ENCODE peak calls at places on chromosomes 2 and 18, in six cellular contexts. E is AG10803, H is thoracic aorta, T is hepatocyte, W is prostate gland, Q is AG09309. M is an unnamed sample.

GRCh38 chr2:128949360-128949759 is 630.7 kb upstream of the HS6ST1 start:
- DNase-seq in E (no peak), H (no peak), T (no peak), W (no peak), Q (no peak), M (no peak)

GRCh38 chr18:79059456-79059855 is 9.7 kb upstream of the ATP9B start:
- DNase-seq in E (no peak), H (no peak), T (no peak), W (no peak), Q (no peak), M (no peak)

GRCh38 chr2:100197643-100198153 is 55.3 kb upstream of the AFF3 start:
- DNase-seq in E (peak), H (no peak), T (peak), W (peak), Q (no peak), M (no peak)

GRCh38 chr2:71744781-71745180 is 291.4 kb downstream of the DYSF start:
- DNase-seq in E (no peak), H (no peak), T (no peak), W (no peak), Q (no peak), M (no peak)

GRCh38 chr2:54936766-54937165 is 113.5 kb downstream of the RTN4 start:
- DNase-seq in E (no peak), H (no peak), T (no peak), W (no peak), Q (no peak), M (no peak)

GRCh38 chr18:76584414-76585310 is 89.6 kb upstream of the ZNF516 start:
- DNase-seq in E (no peak), H (no peak), T (no peak), W (no peak), Q (no peak), M (no peak)

GRCh38 chr18:9787716-9788115 is 79.6 kb downstream of the RAB31 start:
- DNase-seq in E (peak), H (no peak), T (no peak), W (no peak), Q (no peak), M (no peak)

GRCh38 chr18:79598046-79598884 is 81.3 kb upstream of the CTDP1 start:
- DNase-seq in E (no peak), H (no peak), T (no peak), W (no peak), Q (no peak), M (no peak)

GRCh38 chr2:28274911-28275685 is 117.6 kb upstream of the FOSL2 start:
- DNase-seq in E (peak), H (no peak), T (peak), W (no peak), Q (peak), M (no peak)

GRCh38 chr18:79379931-79380815 is 15.6 kb upstream of the NFATC1 start:
- DNase-seq in E (no peak), H (no peak), T (no peak), W (no peak), Q (no peak), M (no peak)

GRCh38 chr2:33478968-33479691 is 2.7 kb downstream of the RASGRP3 start:
- DNase-seq in E (no peak), H (no peak), T (no peak), W (no peak), Q (no peak), M (no peak)

GRCh38 chr2:108220942-108221541 is 18.7 kb upstream of the SULT1C3 start:
- DNase-seq in E (no peak), H (no peak), T (no peak), W (peak), Q (no peak), M (no peak)

GRCh38 chr18:36066001-36066400 is 1.4 kb downstream of the RPRD1A start:
- DNase-seq in E (peak), H (no peak), T (no peak), W (no peak), Q (peak), M (peak)

GRCh38 chr2:25587361-25587760 is 86.0 kb downstream of the DTNB start:
- DNase-seq in E (peak), H (no peak), T (no peak), W (no peak), Q (no peak), M (no peak)

GRCh38 chr2:11325961-11326691 is 18.3 kb downstream of the ROCK2 start:
- DNase-seq in E (no peak), H (no peak), T (no peak), W (no peak), Q (no peak), M (no peak)

GRCh38 chr18:76562286-76562840 is 67.3 kb upstream of the ZNF516 start:
- DNase-seq in E (no peak), H (no peak), T (no peak), W (no peak), Q (no peak), M (no peak)

GRCh38 chr2:218867900-218868299 is 8.3 kb downstream of the WNT6 start:
- DNase-seq in E (no peak), H (no peak), T (peak), W (no peak), Q (no peak), M (no peak)

GRCh38 chr2:125942585-125943424 is 713.2 kb upstream of the GYPC start:
- DNase-seq in E (no peak), H (no peak), T (no peak), W (no peak), Q (no peak), M (no peak)

GRCh38 chr18:23573948-23574431 is 12.3 kb downstream of the NPC1 start:
- DNase-seq in E (peak), H (no peak), T (peak), W (no peak), Q (no peak), M (no peak)

GRCh38 chr18:35215026-35215425 is 25.8 kb upstream of the ZNF397 start:
- DNase-seq in E (no peak), H (no peak), T (no peak), W (no peak), Q (no peak), M (no peak)

GRCh38 chr18:2846638-2847340 is at the start of gene EMILIN2:
- DNase-seq in E (peak), H (peak), T (peak), W (peak), Q (no peak), M (no peak)

GRCh38 chr2:217993817-217994459 is 8.9 kb downstream of the TNS1 start:
- DNase-seq in E (no peak), H (no peak), T (peak), W (no peak), Q (no peak), M (no peak)

GRCh38 chr2:69946351-69947077 is 14.9 kb downstream of the ASPRV1 start:
- DNase-seq in E (peak), H (no peak), T (no peak), W (no peak), Q (no peak), M (no peak)

GRCh38 chr2:233491326-233491725 is 75.3 kb downstream of the USP40 start:
- DNase-seq in E (no peak), H (no peak), T (no peak), W (no peak), Q (no peak), M (no peak)

GRCh38 chr2:65331361-65331760 is 101.0 kb downstream of the SPRED2 start:
- DNase-seq in E (no peak), H (no peak), T (no peak), W (no peak), Q (no peak), M (no peak)

GRCh38 chr18:30440351-30440750 is 602.2 kb downstream of the DSC3 start:
- DNase-seq in E (no peak), H (no peak), T (no peak), W (no peak), Q (no peak), M (no peak)

GRCh38 chr2:132929786-132930185 is 259.8 kb upstream of the LYPD1 start:
- DNase-seq in E (no peak), H (no peak), T (peak), W (no peak), Q (no peak), M (no peak)

GRCh38 chr2:96409543-96410184 is 74.1 kb downstream of the NCAPH start:
- DNase-seq in E (no peak), H (no peak), T (no peak), W (peak), Q (no peak), M (no peak)

GRCh38 chr2:168912466-168913170 is 11.5 kb downstream of the G6PC2 start:
- DNase-seq in E (peak), H (no peak), T (peak), W (no peak), Q (no peak), M (no peak)

GRCh38 chr2:136114392-136114791 is 3.6 kb downstream of the CXCR4 start:
- DNase-seq in E (no peak), H (no peak), T (peak), W (no peak), Q (no peak), M (no peak)

GRCh38 chr2:129400825-129401224 is 578.6 kb upstream of the RAB6C start:
- DNase-seq in E (no peak), H (no peak), T (no peak), W (no peak), Q (no peak), M (no peak)

GRCh38 chr18:41197967-41198366 is 757.1 kb upstream of the PIK3C3 start:
- DNase-seq in E (no peak), H (no peak), T (no peak), W (no peak), Q (no peak), M (no peak)

GRCh38 chr18:68436485-68436884 is 278.4 kb downstream of the TMX3 start:
- DNase-seq in E (peak), H (no peak), T (no peak), W (no peak), Q (no peak), M (no peak)

GRCh38 chr2:146370821-146371220 is 1474.0 kb upstream of the ACVR2A start:
- DNase-seq in E (peak), H (no peak), T (no peak), W (no peak), Q (peak), M (no peak)

GRCh38 chr2:36695746-36696415 is 626 bp upstream of the VIT start:
- DNase-seq in E (peak), H (no peak), T (no peak), W (no peak), Q (no peak), M (peak)
- H3K4me3 ChIP-seq in E (peak), H (no peak), T (no peak), W (no peak), Q (no peak), M (no peak)

DNA sequence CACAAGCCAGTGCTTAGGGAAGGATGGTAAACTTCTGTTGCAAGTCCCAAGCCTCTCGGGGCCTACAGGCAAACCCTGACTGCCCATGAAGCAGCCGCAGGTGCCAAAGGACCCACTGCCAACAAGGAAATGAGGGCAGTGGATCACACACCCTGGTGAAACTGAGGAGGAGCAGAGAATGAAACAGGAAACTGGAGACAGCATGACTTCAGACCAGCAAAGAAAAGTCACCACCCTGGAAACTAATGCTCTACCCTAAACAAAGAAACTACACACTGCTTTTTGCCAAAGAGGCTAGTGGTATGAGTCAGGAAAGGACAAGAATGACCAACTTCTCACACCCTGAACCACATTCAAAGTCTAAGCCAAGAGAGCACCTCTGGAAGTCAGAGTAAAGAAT is 97.2 kb downstream of the MYO5B start:
- DNase-seq in E (no peak), H (no peak), T (no peak), W (peak), Q (no peak), M (peak)
- TF ChIP-seq CTCF in E (no peak), H (no peak), T (no peak), W (no peak), Q (no peak), M (no peak)

GRCh38 chr2:23478087-23478932 is 93.3 kb downstream of the KLHL29 start:
- DNase-seq in E (no peak), H (no peak), T (no peak), W (no peak), Q (no peak), M (peak)

GRCh38 chr2:23475473-23475872 is 90.5 kb downstream of the KLHL29 start:
- DNase-seq in E (no peak), H (no peak), T (no peak), W (no peak), Q (no peak), M (no peak)

GRCh38 chr2:23476786-23477185 is 91.8 kb downstream of the KLHL29 start:
- DNase-seq in E (no peak), H (no peak), T (no peak), W (no peak), Q (no peak), M (no peak)

GRCh38 chr2:23477392-23477791 is 92.4 kb downstream of the KLHL29 start:
- DNase-seq in E (no peak), H (no peak), T (no peak), W (no peak), Q (no peak), M (no peak)

DNA sequence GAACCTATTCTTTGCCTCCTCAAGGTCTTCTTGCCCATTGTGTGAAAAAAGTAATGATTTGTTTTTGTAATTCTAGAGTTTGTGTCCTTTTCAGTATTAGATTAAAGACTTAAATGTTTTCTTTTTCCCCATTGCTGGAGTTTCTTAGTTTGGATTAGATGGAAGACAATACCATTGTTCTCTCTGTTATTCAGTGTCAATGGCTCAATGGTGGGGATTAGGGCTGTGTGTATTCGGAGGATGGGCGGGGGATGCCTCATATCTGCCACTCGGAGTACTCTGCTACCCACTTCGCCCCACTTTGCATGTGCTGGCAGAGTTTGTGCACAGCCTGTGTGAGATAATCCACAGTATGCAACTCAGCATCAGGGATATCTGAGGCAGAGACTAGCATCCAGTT is 90.1 kb downstream of the KLHL29 start:
- DNase-seq in E (no peak), H (no peak), T (no peak), W (no peak), Q (no peak), M (no peak)
- H3K4me3 ChIP-seq in E (no peak), H (no peak), T (no peak), W (no peak), Q (no peak), M (no peak)

GRCh38 chr2:118557016-118557415 is 290.4 kb downstream of the EN1 start:
- DNase-seq in E (no peak), H (no peak), T (no peak), W (no peak), Q (no peak), M (no peak)

GRCh38 chr2:118557791-118558190 is 289.7 kb downstream of the EN1 start:
- DNase-seq in E (no peak), H (no peak), T (no peak), W (no peak), Q (no peak), M (no peak)

DNA sequence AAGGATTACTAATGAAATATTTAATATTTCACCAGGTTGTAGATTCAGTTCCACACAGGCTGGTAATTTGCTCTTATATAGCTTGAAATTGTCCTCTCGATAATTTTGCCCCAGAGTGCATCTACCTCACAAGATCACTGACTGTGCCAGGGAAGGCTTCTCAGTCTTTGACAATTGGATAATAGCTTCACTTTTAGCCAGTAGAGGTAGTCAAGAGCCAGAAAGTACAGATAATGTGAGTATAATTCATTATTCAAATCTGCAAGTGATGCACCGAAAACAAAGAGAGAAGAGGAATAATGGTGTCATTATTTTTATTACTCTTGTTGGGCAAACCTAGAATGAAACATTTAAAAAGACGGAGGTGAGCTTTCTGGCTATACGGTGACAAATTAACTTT is 292.8 kb downstream of the EN1 start:
- DNase-seq in E (peak), H (no peak), T (no peak), W (no peak), Q (no peak), M (no peak)
- TF ChIP-seq CTCF in E (peak), H (no peak), T (peak), W (no peak), Q (peak), M (no peak)

DNA sequence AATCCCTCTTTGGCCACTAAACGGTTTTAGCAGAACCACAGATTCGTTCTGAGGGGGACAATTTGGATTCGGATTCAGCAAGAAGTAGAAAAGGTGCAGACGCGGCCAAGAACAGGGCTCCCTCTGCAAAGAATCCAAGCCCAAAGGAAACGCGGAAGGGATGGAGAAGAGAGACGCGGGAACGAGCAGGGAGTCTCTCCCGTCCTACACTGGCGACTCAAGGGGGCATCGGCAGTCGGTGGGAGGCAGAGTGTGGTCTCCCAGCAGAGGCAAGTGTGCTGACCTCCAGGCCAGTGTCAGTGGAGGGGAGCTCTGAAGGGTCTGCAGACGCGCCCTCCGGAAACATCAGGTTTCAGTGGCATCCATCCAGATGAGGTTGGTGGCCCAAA is 1.1 kb downstream of the TMEM163 start:
- DNase-seq in E (no peak), H (no peak), T (no peak), W (no peak), Q (no peak), M (no peak)
- H3K4me3 ChIP-seq in E (no peak), H (peak), T (no peak), W (no peak), Q (no peak), M (no peak)

DNA sequence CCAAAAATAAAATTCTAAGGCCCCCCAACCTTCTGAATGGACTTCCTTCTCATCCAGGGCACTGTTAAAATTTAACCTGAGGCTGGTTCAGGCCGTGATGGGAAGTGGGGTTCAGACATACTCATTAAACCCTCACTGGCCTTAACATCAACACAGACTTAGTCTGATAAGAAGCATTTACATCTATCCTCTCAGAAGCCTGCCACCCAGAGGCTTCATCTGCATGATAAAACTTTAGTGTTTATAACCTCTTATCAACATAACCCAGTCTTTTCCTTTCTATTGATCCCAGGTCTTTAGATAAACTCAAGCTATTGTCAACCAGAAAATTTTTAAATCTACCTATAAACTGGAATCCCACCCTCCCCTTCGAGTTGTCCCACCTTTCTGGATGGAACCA is 22.4 kb downstream of the ITSN2 start:
- DNase-seq in E (no peak), H (no peak), T (peak), W (no peak), Q (no peak), M (no peak)
- TF ChIP-seq CTCF in E (no peak), H (no peak), T (no peak), W (no peak), Q (no peak), M (no peak)

DNA sequence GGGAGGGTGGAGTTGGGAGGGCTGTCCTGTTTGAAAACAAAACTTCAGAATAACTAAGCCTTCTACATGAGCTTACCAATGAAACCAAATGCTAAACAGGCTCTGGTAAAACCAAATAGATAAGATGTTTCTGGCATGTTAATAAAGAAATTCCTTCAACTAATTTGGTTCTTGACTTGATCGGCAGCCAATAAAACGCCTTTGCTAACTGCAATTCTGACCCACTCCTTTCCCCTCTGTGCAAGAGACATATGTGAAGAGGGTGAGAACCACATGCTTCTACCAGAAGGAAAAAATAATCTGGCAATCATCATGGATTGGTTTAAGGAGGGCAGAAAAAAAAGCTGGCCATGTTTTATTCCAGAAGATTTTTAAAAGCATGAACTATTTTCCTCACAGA is 20.9 kb downstream of the MAP4K3 start:
- DNase-seq in E (peak), H (no peak), T (no peak), W (no peak), Q (peak), M (no peak)
- H3K4me3 ChIP-seq in E (no peak), H (no peak), T (no peak), W (no peak), Q (no peak), M (no peak)

GRCh38 chr2:61905372-61906186 is at the start of gene COMMD1:
- DNase-seq in E (peak), H (peak), T (peak), W (peak), Q (no peak), M (no peak)

GRCh38 chr2:61906187-61906470 is 655 bp downstream of the COMMD1 start:
- DNase-seq in E (no peak), H (no peak), T (no peak), W (no peak), Q (no peak), M (no peak)

GRCh38 chr2:61910603-61911002 is 5.1 kb downstream of the COMMD1 start:
- DNase-seq in E (no peak), H (no peak), T (no peak), W (no peak), Q (no peak), M (no peak)

DNA sequence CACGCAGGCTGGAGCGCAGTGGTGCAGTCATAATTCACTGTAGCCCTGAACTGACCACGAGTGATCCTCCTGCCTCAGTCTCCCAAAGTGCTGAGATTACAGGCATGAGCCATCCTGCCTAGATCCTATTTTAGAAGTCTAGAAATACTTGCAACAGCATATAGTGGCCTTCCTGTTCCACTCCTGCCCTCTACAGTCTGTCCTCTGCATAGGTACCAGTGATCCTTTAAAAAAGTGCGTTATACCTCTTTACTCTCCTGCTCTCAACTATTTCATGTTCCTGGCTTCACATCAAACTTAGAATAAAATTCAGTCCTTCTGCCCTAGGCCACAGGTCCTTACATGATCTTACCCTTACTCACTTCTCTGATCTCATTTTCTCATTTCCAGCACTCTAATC is 6.0 kb downstream of the COMMD1 start:
- DNase-seq in E (no peak), H (no peak), T (no peak), W (no peak), Q (no peak), M (no peak)
- TF ChIP-seq CTCF in E (peak), H (no peak), T (no peak), W (no peak), Q (peak), M (no peak)

GRCh38 chr18:51028201-51028805 is 1.7 kb upstream of the SMAD4 start:
- DNase-seq in E (peak), H (no peak), T (no peak), W (no peak), Q (no peak), M (no peak)
- H3K4me3 ChIP-seq in E (no peak), H (no peak), T (no peak), W (no peak), Q (no peak), M (no peak)